ENCODE peak calls at places on chromosomes 4 and X, in eight cellular contexts. Y is H1, V is sigmoid colon, X is IMR-90, Z is ovary, R is BE2C, U is astrocyte of the spinal cord, L is kidney. T is an unnamed sample.

GRCh38 chr4:93186846-93187245 is 641.7 kb upstream of the ATOH1 start:
- DNase-seq in V (no peak), R (no peak), Z (no peak), Y (no peak), U (no peak), X (no peak), L (no peak), T (no peak)

GRCh38 chr4:87620491-87620890 is 12.2 kb downstream of the DSPP start:
- DNase-seq in Y (no peak), X (no peak), R (no peak), L (no peak), U (no peak), V (no peak), Z (no peak), T (no peak)

GRCh38 chr4:7759635-7760034 is 180.0 kb downstream of the AFAP1 start:
- DNase-seq in Z (no peak), Y (no peak), V (no peak), L (peak), X (no peak), R (no peak), U (no peak), T (no peak)

GRCh38 chrX:43564953-43565352 is 91.1 kb upstream of the MAOA start:
- DNase-seq in R (no peak), V (no peak), L (no peak), U (no peak), Z (no peak), X (no peak), Y (no peak), T (no peak)

GRCh38 chr4:129063640-129064039 is 29.7 kb downstream of the SCLT1 start:
- DNase-seq in R (no peak), L (no peak), V (no peak), Z (no peak), X (no peak), Y (no peak), U (no peak), T (no peak)

GRCh38 chr4:36310793-36311192 is 29.4 kb downstream of the DTHD1 start:
- DNase-seq in U (no peak), R (no peak), X (no peak), V (peak), Y (no peak), L (no peak), Z (no peak), T (no peak)

GRCh38 chrX:19897087-19897486 is 9.7 kb upstream of the SH3KBP1 start:
- DNase-seq in L (no peak), R (no peak), Z (no peak), Y (no peak), X (no peak), V (no peak), U (no peak), T (no peak)

GRCh38 chr4:51853027-51853682 is 10.2 kb downstream of the DCUN1D4 start:
- DNase-seq in R (peak), Z (no peak), L (no peak), X (peak), U (peak), Y (no peak), V (no peak), T (no peak)

GRCh38 chrX:20438871-20439526 is 172.3 kb upstream of the RPS6KA3 start:
- DNase-seq in R (peak), U (no peak), L (no peak), Y (no peak), X (no peak), V (no peak), Z (no peak), T (no peak)

GRCh38 chrX:39645059-39645895 is 452.5 kb downstream of the BCOR start:
- DNase-seq in Y (no peak), Z (peak), X (peak), L (peak), V (peak), R (peak), U (peak), T (peak)

GRCh38 chrX:37658352-37659030 is 27.1 kb upstream of the XK start:
- DNase-seq in R (no peak), Y (no peak), X (no peak), U (no peak), V (no peak), Z (no peak), L (no peak), T (no peak)

GRCh38 chr4:40621592-40622512 is 7.8 kb downstream of the RBM47 start:
- DNase-seq in R (no peak), V (peak), L (peak), Z (peak), Y (no peak), X (peak), U (peak), T (peak)

GRCh38 chr4:38368612-38369011 is 295.4 kb upstream of the KLF3 start:
- DNase-seq in X (peak), V (no peak), Z (no peak), Y (no peak), L (no peak), U (peak), R (no peak), T (no peak)

GRCh38 chr4:10160280-10160856 is 43.8 kb upstream of the WDR1 start:
- DNase-seq in R (no peak), Z (no peak), X (peak), U (no peak), Y (no peak), V (no peak), L (no peak), T (peak)

GRCh38 chrX:114581528-114582263 is 2.2 kb upstream of the HTR2C start:
- DNase-seq in R (no peak), L (no peak), X (no peak), Z (no peak), V (no peak), U (no peak), Y (peak), T (peak)

GRCh38 chr4:143251348-143251747 is 66.6 kb downstream of the USP38 start:
- DNase-seq in L (no peak), U (no peak), R (no peak), X (no peak), Y (no peak), V (no peak), Z (no peak), T (no peak)

GRCh38 chrX:11666180-11666579 is 460 bp upstream of the ARHGAP6 start:
- DNase-seq in Z (peak), U (peak), X (no peak), L (peak), R (no peak), V (peak), Y (peak), T (peak)

GRCh38 chr4:157217708-157218107 is 2.8 kb upstream of the GRIA2 start:
- DNase-seq in V (no peak), R (no peak), U (peak), X (peak), Z (no peak), L (no peak), Y (no peak), T (no peak)

GRCh38 chr4:148795156-148795864 is 353.1 kb upstream of the NR3C2 start:
- DNase-seq in U (peak), X (peak), R (no peak), Y (no peak), V (no peak), Z (no peak), L (no peak), T (no peak)

GRCh38 chr4:142281999-142282398 is 564.1 kb downstream of the INPP4B start:
- DNase-seq in L (no peak), Z (no peak), U (no peak), X (no peak), V (no peak), Y (no peak), R (no peak), T (no peak)

GRCh38 chr4:38365748-38366310 is 298.2 kb upstream of the KLF3 start:
- DNase-seq in Y (no peak), U (no peak), R (no peak), V (no peak), Z (no peak), L (no peak), X (no peak), T (no peak)

GRCh38 chrX:56564182-56564885 is 907 bp downstream of the UBQLN2 start:
- DNase-seq in X (peak), L (peak), U (peak), R (no peak), Y (peak), V (no peak), Z (peak), T (no peak)

GRCh38 chr4:23889368-23889767 is 479 bp downstream of the PPARGC1A start:
- DNase-seq in R (no peak), Y (no peak), V (no peak), Z (no peak), X (no peak), U (peak), L (no peak), T (no peak)

GRCh38 chr4:123564758-123565346 is 168.3 kb downstream of the SPRY1 start:
- DNase-seq in X (peak), L (no peak), V (no peak), U (peak), R (peak), Y (peak), Z (no peak), T (peak)

GRCh38 chr4:30719363-30720020 is 677 bp upstream of the PCDH7 start:
- DNase-seq in Z (peak), Y (peak), U (peak), X (peak), V (peak), R (peak), L (peak), T (no peak)

GRCh38 chr4:148868207-148868606 is 426.0 kb upstream of the NR3C2 start:
- DNase-seq in U (peak), V (no peak), Y (no peak), Z (no peak), R (no peak), X (no peak), L (no peak), T (no peak)

GRCh38 chrX:102155806-102156179 is at the start of gene BEX5:
- DNase-seq in X (no peak), R (peak), V (peak), Z (peak), U (peak), L (peak), Y (no peak), T (no peak)
- H3K4me3 ChIP-seq in X (no peak), R (peak), V (peak), Z (peak), U (peak), L (peak), Y (no peak), T (no peak)

GRCh38 chr4:112279882-112280315 is 5.8 kb downstream of the TIFA start:
- DNase-seq in R (no peak), Y (no peak), Z (no peak), X (peak), L (no peak), U (no peak), V (no peak), T (no peak)
- TF ChIP-seq CTCF in R (no peak), Y (no peak), Z (no peak), X (no peak), L (no peak), U (no peak), V (no peak), T (no peak)

GRCh38 chr4:105210901-105211300 is 64.2 kb downstream of the TET2 start:
- DNase-seq in Z (no peak), X (no peak), V (no peak), U (no peak), R (no peak), L (no peak), Y (no peak), T (no peak)

DNA sequence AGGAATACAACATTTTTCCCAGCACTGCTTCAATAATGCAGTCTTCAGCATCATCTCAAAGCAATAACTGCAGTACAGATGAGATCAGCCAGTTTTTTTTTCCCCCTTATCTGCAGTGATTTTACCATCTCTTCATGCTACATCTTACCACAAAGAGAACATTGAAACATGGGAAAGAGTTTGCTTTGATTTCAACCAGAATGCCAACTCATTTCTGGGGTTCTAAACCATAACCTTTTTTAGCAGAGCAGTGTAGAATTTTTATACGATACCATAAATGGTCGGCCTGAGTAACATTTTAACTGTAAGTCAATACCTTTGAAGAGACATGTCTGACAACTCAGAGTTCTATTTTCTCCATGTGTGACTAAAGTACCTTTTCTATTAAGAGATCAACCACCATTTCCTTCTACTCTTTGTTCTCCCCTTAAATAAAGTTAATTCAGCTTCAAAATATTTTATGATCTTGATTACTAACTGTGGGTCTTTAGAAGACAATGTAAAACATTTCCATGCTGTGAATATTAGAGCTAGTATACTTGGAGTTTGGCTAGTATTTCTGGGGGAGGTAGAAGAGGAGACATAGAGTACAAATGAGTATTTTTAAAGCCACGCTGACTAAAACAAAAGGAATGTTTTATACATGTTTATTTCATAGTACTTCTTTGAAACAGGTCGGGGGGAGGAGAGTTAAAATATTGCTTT is 69.1 kb downstream of the TET2 start:
- DNase-seq in Y (no peak), Z (no peak), V (no peak), R (no peak), L (no peak), U (peak), X (peak), T (no peak)
- H3K4me3 ChIP-seq in Y (no peak), Z (no peak), V (no peak), R (no peak), L (no peak), U (no peak), X (no peak), T (no peak)

GRCh38 chrX:130688360-130688759 is 214.6 kb downstream of the ENOX2 start:
- DNase-seq in Y (no peak), X (no peak), Z (no peak), V (no peak), L (no peak), U (no peak), R (no peak), T (no peak)
- TF ChIP-seq CTCF in Y (no peak), X (no peak), Z (no peak), V (no peak), L (no peak), U (no peak), R (no peak), T (no peak)

GRCh38 chrX:28589048-28589447 is 1.8 kb downstream of the IL1RAPL1 start:
- DNase-seq in Y (no peak), U (no peak), Z (no peak), X (no peak), V (no peak), L (no peak), R (no peak), T (no peak)
- H3K4me3 ChIP-seq in Y (no peak), U (peak), Z (no peak), X (peak), V (peak), L (no peak), R (no peak), T (peak)

T was measured in foreskin fibroblast.